ENCODE peak calls at places on chromosomes 3 and 15, in nine cellular contexts. S is GM12864, T is thoracic aorta, B is MCF 10A, O is left ventricle myocardium inferior, X is uterus, P is neural progenitor cell, Q is fibroblast of pulmonary artery, I is right lobe of liver. Z is an unnamed sample.

GRCh38 chr15:97200161-97200560 is 760.3 kb upstream of the ARRDC4 start:
- DNase-seq in P (no peak), Q (no peak), B (peak; percentile 30), T (no peak), I (no peak), O (no peak), X (no peak), S (no peak), Z (no peak)

GRCh38 chr3:107450254-107450653 is 72.5 kb upstream of the BBX start:
- DNase-seq in X (no peak), Q (no peak), P (no peak), I (no peak), O (no peak), S (no peak), B (peak; percentile 16), T (no peak), Z (no peak)

GRCh38 chr3:197256836-197257444 is 41.5 kb downstream of the DLG1 start:
- DNase-seq in Q (peak; percentile 78), B (peak; percentile 59), X (no peak), I (no peak), S (peak; percentile 24), P (peak; percentile 52), T (no peak), O (no peak), Z (peak; percentile 19)

GRCh38 chr3:150346956-150347863 is 60.9 kb upstream of the TSC22D2 start:
- DNase-seq in T (no peak), S (no peak), B (peak; percentile 36), X (no peak), O (no peak), Q (no peak), I (no peak), P (no peak), Z (no peak)

GRCh38 chr3:17941766-17942165 is 199.3 kb upstream of the TBC1D5 start:
- DNase-seq in P (no peak), B (no peak), Q (no peak), S (no peak), O (no peak), X (no peak), T (no peak), I (no peak), Z (no peak)

GRCh38 chr3:189999718-190000117 is 121.0 kb downstream of the P3H2 start:
- DNase-seq in O (no peak), S (no peak), I (no peak), T (no peak), Q (no peak), X (no peak), B (no peak), P (no peak), Z (no peak)

GRCh38 chr3:108394563-108394962 is 98.2 kb downstream of the HHLA2 start:
- DNase-seq in X (no peak), T (no peak), B (no peak), I (no peak), S (no peak), O (no peak), P (no peak), Q (no peak), Z (no peak)

GRCh38 chr15:80549191-80549590 is 145.0 kb downstream of the ARNT2 start:
- DNase-seq in P (no peak), I (no peak), O (no peak), T (no peak), Q (peak; percentile 76), X (no peak), B (peak; percentile 21), S (no peak), Z (no peak)

GRCh38 chr15:51737538-51738305 is at the start of gene LYSMD2:
- DNase-seq in B (peak; percentile 63), S (no peak), Q (peak; percentile 50), P (peak; percentile 74), X (peak; percentile 86), T (no peak), O (peak; percentile 88), I (peak; percentile 87), Z (peak; percentile 47)

GRCh38 chr3:58032186-58032585 is 24.0 kb downstream of the FLNB start:
- DNase-seq in S (no peak), B (peak; percentile 65), I (no peak), O (no peak), X (no peak), P (no peak), T (no peak), Q (peak; percentile 69), Z (no peak)

GRCh38 chr3:152365766-152366593 is 97.3 kb downstream of the MBNL1 start:
- DNase-seq in Q (peak; percentile 52), T (no peak), I (no peak), O (no peak), B (peak; percentile 55), S (no peak), P (no peak), X (no peak), Z (no peak)

GRCh38 chr3:143763568-143764162 is 84.6 kb downstream of the SLC9A9 start:
- DNase-seq in Q (peak; percentile 45), S (no peak), P (peak; percentile 23), I (no peak), X (no peak), O (no peak), T (no peak), B (peak; percentile 44), Z (no peak)

GRCh38 chr15:74402873-74403589 is 30.7 kb downstream of the SEMA7A start:
- DNase-seq in S (no peak), T (no peak), X (no peak), O (no peak), I (no peak), B (no peak), Q (no peak), P (no peak), Z (no peak)

GRCh38 chr3:86175593-86175992 is 815.4 kb downstream of the VGLL3 start:
- DNase-seq in B (no peak), X (no peak), S (no peak), O (no peak), P (peak; percentile 18), T (no peak), Q (no peak), I (no peak), Z (no peak)

GRCh38 chr3:153257673-153258351 is 95.8 kb downstream of the RAP2B start:
- DNase-seq in I (no peak), X (no peak), S (no peak), B (no peak), P (no peak), T (no peak), Q (no peak), O (no peak), Z (no peak)

GRCh38 chr3:48423883-48424695 is 5.8 kb downstream of the PLXNB1 start:
- DNase-seq in I (no peak), S (no peak), B (no peak), X (no peak), P (no peak), Q (no peak), O (no peak), T (no peak), Z (no peak)

GRCh38 chr15:65085990-65086679 is 9.6 kb downstream of the KBTBD13 start:
- DNase-seq in I (no peak), S (no peak), T (no peak), Q (peak; percentile 39), O (no peak), X (no peak), P (peak; percentile 71), B (peak; percentile 66), Z (no peak)

GRCh38 chr3:149933008-149933407 is 37.7 kb downstream of the PFN2 start:
- DNase-seq in B (no peak), O (no peak), P (no peak), I (no peak), X (no peak), T (no peak), Q (no peak), S (no peak), Z (no peak)

GRCh38 chr3:77319711-77320110 is 279.8 kb downstream of the ROBO2 start:
- DNase-seq in B (peak; percentile 15), T (no peak), X (no peak), Q (no peak), S (no peak), I (no peak), P (peak; percentile 20), O (no peak), Z (no peak)

GRCh38 chr3:131543714-131544113 is 40.9 kb upstream of the MRPL3 start:
- DNase-seq in T (peak; percentile 5), I (peak; percentile 85), O (peak; percentile 77), X (peak; percentile 65), B (peak; percentile 92), Q (peak; percentile 87), S (no peak), P (no peak), Z (no peak)

GRCh38 chr3:116260491-116260890 is 184.8 kb downstream of the LSAMP start:
- DNase-seq in B (no peak), P (peak; percentile 47), I (no peak), T (no peak), Q (no peak), O (no peak), X (no peak), S (no peak), Z (no peak)

GRCh38 chr3:46163551-46163981 is 44.5 kb downstream of the CCR1 start:
- DNase-seq in S (no peak), I (no peak), X (no peak), Q (no peak), B (peak; percentile 67), T (no peak), P (no peak), O (no peak), Z (no peak)

GRCh38 chr3:14587733-14588360 is 47.7 kb upstream of the GRIP2 start:
- DNase-seq in T (no peak), B (peak; percentile 76), S (no peak), O (no peak), P (no peak), X (no peak), I (no peak), Q (peak; percentile 35), Z (no peak)

GRCh38 chr3:122258757-122259371 is 66.2 kb upstream of the CSTA start:
- DNase-seq in Q (peak; percentile 65), B (peak; percentile 74), P (peak; percentile 85), T (no peak), I (peak; percentile 79), O (peak; percentile 74), X (no peak), S (peak; percentile 67), Z (peak; percentile 40)
- TF ChIP-seq CTCF in Q (peak; percentile 70), B (peak; percentile 72), P (peak; percentile 79), T (peak; percentile 23), I (peak; percentile 72), O (peak; percentile 70), X (no peak), S (peak; percentile 78), Z (peak; percentile 80)

GRCh38 chr3:104273046-104273649 is 1093.6 kb upstream of the ALCAM start:
- DNase-seq in I (no peak), X (no peak), B (peak; percentile 40), O (no peak), S (no peak), P (peak; percentile 24), Q (peak; percentile 66), T (no peak), Z (peak; percentile 1)
- TF ChIP-seq CTCF in I (peak; percentile 52), X (peak; percentile 21), B (peak; percentile 50), O (peak; percentile 72), S (peak; percentile 76), P (peak; percentile 71), Q (peak; percentile 88), T (peak; percentile 82), Z (peak; percentile 74)

GRCh38 chr3:5709704-5710103 is 522.2 kb downstream of the EDEM1 start:
- DNase-seq in O (no peak), I (no peak), X (no peak), B (no peak), S (no peak), T (no peak), P (no peak), Q (no peak), Z (no peak)
- TF ChIP-seq CTCF in O (no peak), I (no peak), X (no peak), B (no peak), S (no peak), T (no peak), P (no peak), Q (no peak), Z (no peak)

GRCh38 chr3:188362405-188362831 is 208.5 kb downstream of the LPP start:
- DNase-seq in S (no peak), T (no peak), Q (peak; percentile 94), P (no peak), O (no peak), B (peak; percentile 74), X (no peak), I (no peak), Z (no peak)
- TF ChIP-seq CTCF in S (no peak), T (no peak), Q (peak; percentile 30), P (no peak), O (no peak), B (no peak), X (no peak), I (peak; percentile 19), Z (no peak)